ENCODE peak calls at places on chromosomes 7 and 10, in seven cellular contexts. One of them, this sample, is unnamed.

GRCh38 chr10:88991900-88992237 is 1.3 kb downstream of the FAS start:
- DNase-seq in psoas muscle: no peak
- DNase-seq in cardiac fibroblast: no peak
- DNase-seq in PC-9: no peak
- DNase-seq in cardiac muscle cell: no peak
- DNase-seq in dorsolateral prefrontal cortex: no peak
- DNase-seq in mesothelial cell of epicardium: no peak
- DNase-seq in this sample: no peak

GRCh38 chr7:31550432-31550831 is 36.5 kb downstream of the ITPRID1 start:
- DNase-seq in PC-9: no peak
- DNase-seq in psoas muscle: no peak
- DNase-seq in cardiac muscle cell: no peak
- DNase-seq in mesothelial cell of epicardium: no peak
- DNase-seq in cardiac fibroblast: no peak
- DNase-seq in dorsolateral prefrontal cortex: no peak
- DNase-seq in this sample: no peak

GRCh38 chr7:112097524-112097923 is 108.7 kb downstream of the DOCK4 start:
- DNase-seq in cardiac fibroblast: no peak
- DNase-seq in cardiac muscle cell: no peak
- DNase-seq in dorsolateral prefrontal cortex: no peak
- DNase-seq in psoas muscle: no peak
- DNase-seq in mesothelial cell of epicardium: no peak
- DNase-seq in PC-9: no peak
- DNase-seq in this sample: no peak

GRCh38 chr7:131637846-131638245 is 81.4 kb upstream of the PODXL start:
- DNase-seq in dorsolateral prefrontal cortex: no peak
- DNase-seq in cardiac fibroblast: no peak
- DNase-seq in PC-9: no peak
- DNase-seq in mesothelial cell of epicardium: no peak
- DNase-seq in cardiac muscle cell: no peak
- DNase-seq in psoas muscle: no peak
- DNase-seq in this sample: no peak

GRCh38 chr7:39746162-39746782 is 122.9 kb downstream of the RALA start:
- DNase-seq in dorsolateral prefrontal cortex: peak; percentile 50
- DNase-seq in cardiac fibroblast: peak; percentile 90
- DNase-seq in cardiac muscle cell: peak; percentile 76
- DNase-seq in mesothelial cell of epicardium: peak; percentile 32
- DNase-seq in psoas muscle: peak; percentile 74
- DNase-seq in PC-9: peak; percentile 73
- DNase-seq in this sample: peak; percentile 60

GRCh38 chr10:7035111-7035761 is 375.6 kb downstream of the SFMBT2 start:
- DNase-seq in cardiac muscle cell: no peak
- DNase-seq in PC-9: no peak
- DNase-seq in cardiac fibroblast: no peak
- DNase-seq in psoas muscle: no peak
- DNase-seq in dorsolateral prefrontal cortex: no peak
- DNase-seq in mesothelial cell of epicardium: no peak
- DNase-seq in this sample: no peak

GRCh38 chr7:158525648-158526484 is 61.8 kb downstream of the PTPRN2 start:
- DNase-seq in psoas muscle: no peak
- DNase-seq in cardiac fibroblast: no peak
- DNase-seq in mesothelial cell of epicardium: no peak
- DNase-seq in PC-9: no peak
- DNase-seq in dorsolateral prefrontal cortex: no peak
- DNase-seq in cardiac muscle cell: no peak
- DNase-seq in this sample: no peak

GRCh38 chr7:53218730-53219504 is 183.5 kb downstream of the POM121L12 start:
- DNase-seq in cardiac muscle cell: peak; percentile 45
- DNase-seq in PC-9: no peak
- DNase-seq in dorsolateral prefrontal cortex: no peak
- DNase-seq in mesothelial cell of epicardium: no peak
- DNase-seq in psoas muscle: no peak
- DNase-seq in cardiac fibroblast: no peak
- DNase-seq in this sample: no peak

GRCh38 chr7:156096806-156097538 is 284.7 kb upstream of the SHH start:
- DNase-seq in mesothelial cell of epicardium: no peak
- DNase-seq in cardiac muscle cell: no peak
- DNase-seq in dorsolateral prefrontal cortex: no peak
- DNase-seq in cardiac fibroblast: no peak
- DNase-seq in PC-9: no peak
- DNase-seq in psoas muscle: no peak
- DNase-seq in this sample: no peak

GRCh38 chr10:29535012-29535777 is 99.6 kb downstream of the SVIL start:
- DNase-seq in cardiac fibroblast: peak; percentile 77
- DNase-seq in mesothelial cell of epicardium: no peak
- DNase-seq in cardiac muscle cell: peak; percentile 58
- DNase-seq in PC-9: peak; percentile 69
- DNase-seq in dorsolateral prefrontal cortex: peak; percentile 50
- DNase-seq in psoas muscle: peak; percentile 60
- DNase-seq in this sample: peak; percentile 70
- TF ChIP-seq CTCF in cardiac fibroblast: peak; percentile 95
- TF ChIP-seq CTCF in mesothelial cell of epicardium: peak; percentile 46
- TF ChIP-seq CTCF in cardiac muscle cell: peak; percentile 98
- TF ChIP-seq CTCF in PC-9: peak; percentile 25
- TF ChIP-seq CTCF in dorsolateral prefrontal cortex: peak; percentile 66
- TF ChIP-seq CTCF in psoas muscle: peak; percentile 57
- TF ChIP-seq CTCF in this sample: peak; percentile 92

DNA sequence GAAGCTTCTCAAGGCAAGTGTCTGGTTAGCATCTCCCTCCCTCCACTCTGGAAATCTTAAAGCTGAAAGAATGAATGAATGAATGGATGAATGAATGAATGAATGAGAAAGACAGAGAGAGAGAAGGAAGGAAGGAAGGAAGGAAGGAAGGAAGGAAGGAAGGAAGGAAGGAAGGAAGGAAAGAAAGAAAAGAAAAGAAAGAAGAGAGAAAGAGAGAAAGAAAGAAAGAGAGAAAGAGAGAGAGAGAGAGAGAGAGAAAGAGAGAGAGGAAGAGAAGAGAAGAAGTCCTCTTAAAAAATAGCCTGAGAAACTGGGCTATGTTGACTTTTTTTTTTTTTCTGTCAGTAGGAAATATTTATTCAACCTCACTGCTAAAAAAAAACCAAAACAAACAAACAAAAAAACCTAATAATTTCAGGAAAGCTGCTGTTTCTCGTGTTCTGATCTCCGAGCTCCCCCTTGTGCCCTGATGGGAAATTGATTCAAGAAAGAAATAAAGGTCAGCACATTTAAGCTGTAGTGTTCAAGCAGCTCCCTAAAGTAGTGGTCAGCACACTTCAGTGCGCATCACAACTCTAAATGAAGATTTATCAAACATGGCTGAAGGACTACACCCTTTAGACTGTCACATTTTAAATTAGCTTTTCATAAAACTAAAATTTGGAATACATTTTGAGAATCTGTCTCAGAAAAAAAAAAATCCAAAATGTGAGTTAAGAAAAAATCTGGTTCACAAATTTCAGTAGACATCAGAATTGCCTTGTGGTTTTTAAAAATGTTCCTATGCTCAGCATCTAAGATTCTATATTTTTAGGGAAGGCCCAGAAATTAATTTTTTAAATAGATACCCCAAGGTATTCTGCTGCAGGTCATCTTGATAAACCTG is 154.3 kb downstream of the ELAPOR2 start:
- DNase-seq in mesothelial cell of epicardium: no peak
- DNase-seq in psoas muscle: no peak
- DNase-seq in cardiac fibroblast: peak; percentile 45
- DNase-seq in dorsolateral prefrontal cortex: no peak
- DNase-seq in PC-9: peak; percentile 24
- DNase-seq in cardiac muscle cell: no peak
- DNase-seq in this sample: no peak
- TF ChIP-seq CTCF in mesothelial cell of epicardium: no peak
- TF ChIP-seq CTCF in psoas muscle: peak; percentile 31
- TF ChIP-seq CTCF in cardiac fibroblast: peak; percentile 70
- TF ChIP-seq CTCF in dorsolateral prefrontal cortex: peak; percentile 71
- TF ChIP-seq CTCF in PC-9: peak; percentile 80
- TF ChIP-seq CTCF in cardiac muscle cell: peak; percentile 62
- TF ChIP-seq CTCF in this sample: peak; percentile 72

GRCh38 chr10:13830385-13830784 is 243.6 kb downstream of the PRPF18 start:
- DNase-seq in psoas muscle: no peak
- DNase-seq in cardiac muscle cell: no peak
- DNase-seq in cardiac fibroblast: no peak
- DNase-seq in mesothelial cell of epicardium: no peak
- DNase-seq in dorsolateral prefrontal cortex: no peak
- DNase-seq in PC-9: no peak
- DNase-seq in this sample: no peak
- TF ChIP-seq CTCF in psoas muscle: no peak
- TF ChIP-seq CTCF in cardiac muscle cell: no peak
- TF ChIP-seq CTCF in cardiac fibroblast: no peak
- TF ChIP-seq CTCF in mesothelial cell of epicardium: no peak
- TF ChIP-seq CTCF in dorsolateral prefrontal cortex: no peak
- TF ChIP-seq CTCF in PC-9: no peak
- TF ChIP-seq CTCF in this sample: no peak

GRCh38 chr7:140231779-140232491 is 55.2 kb upstream of the KDM7A start:
- DNase-seq in cardiac muscle cell: no peak
- DNase-seq in PC-9: no peak
- DNase-seq in psoas muscle: no peak
- DNase-seq in dorsolateral prefrontal cortex: no peak
- DNase-seq in cardiac fibroblast: no peak
- DNase-seq in mesothelial cell of epicardium: no peak
- DNase-seq in this sample: no peak
- TF ChIP-seq CTCF in cardiac muscle cell: peak; percentile 3
- TF ChIP-seq CTCF in PC-9: no peak
- TF ChIP-seq CTCF in psoas muscle: no peak
- TF ChIP-seq CTCF in dorsolateral prefrontal cortex: no peak
- TF ChIP-seq CTCF in cardiac fibroblast: no peak
- TF ChIP-seq CTCF in mesothelial cell of epicardium: no peak
- TF ChIP-seq CTCF in this sample: no peak

GRCh38 chr10:83984256-83984640 is 155.1 kb upstream of the GHITM start:
- DNase-seq in cardiac fibroblast: no peak
- DNase-seq in mesothelial cell of epicardium: no peak
- DNase-seq in psoas muscle: no peak
- DNase-seq in PC-9: no peak
- DNase-seq in dorsolateral prefrontal cortex: no peak
- DNase-seq in cardiac muscle cell: no peak
- DNase-seq in this sample: no peak
- TF ChIP-seq CTCF in cardiac fibroblast: no peak
- TF ChIP-seq CTCF in mesothelial cell of epicardium: no peak
- TF ChIP-seq CTCF in psoas muscle: no peak
- TF ChIP-seq CTCF in PC-9: no peak
- TF ChIP-seq CTCF in dorsolateral prefrontal cortex: no peak
- TF ChIP-seq CTCF in cardiac muscle cell: no peak
- TF ChIP-seq CTCF in this sample: no peak

GRCh38 chr7:95190515-95190914 is 133.8 kb downstream of the PON1 start:
- DNase-seq in PC-9: no peak
- DNase-seq in cardiac fibroblast: no peak
- DNase-seq in psoas muscle: no peak
- DNase-seq in mesothelial cell of epicardium: no peak
- DNase-seq in cardiac muscle cell: no peak
- DNase-seq in dorsolateral prefrontal cortex: no peak
- DNase-seq in this sample: no peak
- TF ChIP-seq CTCF in PC-9: no peak
- TF ChIP-seq CTCF in cardiac fibroblast: peak; percentile 2
- TF ChIP-seq CTCF in psoas muscle: no peak
- TF ChIP-seq CTCF in mesothelial cell of epicardium: no peak
- TF ChIP-seq CTCF in cardiac muscle cell: peak; percentile 9
- TF ChIP-seq CTCF in dorsolateral prefrontal cortex: no peak
- TF ChIP-seq CTCF in this sample: peak; percentile 14

DNA sequence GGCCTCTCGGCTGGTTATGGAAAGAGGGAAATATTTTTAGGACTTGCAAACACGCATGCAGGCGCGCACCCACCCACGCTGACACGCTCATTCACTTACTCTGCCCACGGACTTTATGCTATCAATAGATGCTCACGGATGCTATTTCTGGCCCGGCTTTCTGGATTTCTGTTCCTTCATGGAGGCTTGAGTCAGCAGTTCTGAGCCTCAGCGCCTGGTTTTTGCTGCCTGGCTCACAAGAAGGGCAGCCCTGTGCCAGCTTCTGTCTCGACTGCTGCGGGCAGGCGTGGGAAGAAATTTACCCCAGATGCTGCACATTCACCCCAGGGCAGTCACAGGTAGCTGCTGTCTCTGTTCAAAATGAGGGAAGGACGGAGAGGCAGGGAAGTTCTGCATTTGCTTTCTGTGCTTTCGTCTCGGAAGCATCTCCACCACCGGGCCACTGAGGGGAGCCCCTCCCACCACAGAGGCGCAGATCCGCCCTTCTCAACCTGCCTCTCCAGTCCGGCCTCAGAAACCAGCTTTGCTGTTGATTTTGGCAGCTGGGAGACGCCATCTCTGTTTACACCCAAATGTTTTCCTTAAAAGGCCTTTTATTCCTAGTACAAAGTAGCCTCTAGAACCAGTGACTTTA is 116.2 kb upstream of the BTBD16 start:
- DNase-seq in psoas muscle: peak; percentile 44
- DNase-seq in cardiac fibroblast: peak; percentile 71
- DNase-seq in mesothelial cell of epicardium: no peak
- DNase-seq in cardiac muscle cell: peak; percentile 42
- DNase-seq in dorsolateral prefrontal cortex: peak; percentile 37
- DNase-seq in PC-9: no peak
- DNase-seq in this sample: peak; percentile 59
- TF ChIP-seq CTCF in psoas muscle: no peak
- TF ChIP-seq CTCF in cardiac fibroblast: no peak
- TF ChIP-seq CTCF in mesothelial cell of epicardium: no peak
- TF ChIP-seq CTCF in cardiac muscle cell: no peak
- TF ChIP-seq CTCF in dorsolateral prefrontal cortex: no peak
- TF ChIP-seq CTCF in PC-9: no peak
- TF ChIP-seq CTCF in this sample: no peak

DNA sequence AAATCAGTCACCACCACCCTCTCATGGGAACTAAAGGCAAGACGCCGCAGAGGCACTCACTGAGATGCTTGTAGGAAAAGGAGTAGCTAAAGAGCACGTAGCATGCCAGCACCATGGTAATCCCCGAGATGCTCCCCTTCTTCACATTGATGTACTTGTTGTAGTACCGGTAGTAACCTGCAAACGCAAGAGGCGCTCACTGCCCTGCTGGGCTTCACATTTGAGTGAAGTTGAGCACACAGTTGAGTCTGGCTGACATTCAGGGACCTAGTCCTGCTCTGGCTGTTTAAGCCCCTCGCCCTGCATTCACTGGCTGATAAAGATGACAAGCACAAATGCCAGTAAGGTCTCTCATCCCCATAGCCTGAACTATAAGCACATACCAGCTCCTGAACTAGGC is 6.9 kb downstream of the ATP5MF start:
- DNase-seq in psoas muscle: no peak
- DNase-seq in cardiac fibroblast: peak; percentile 23
- DNase-seq in dorsolateral prefrontal cortex: no peak
- DNase-seq in mesothelial cell of epicardium: no peak
- DNase-seq in PC-9: no peak
- DNase-seq in cardiac muscle cell: no peak
- DNase-seq in this sample: no peak
- TF ChIP-seq CTCF in psoas muscle: peak; percentile 13
- TF ChIP-seq CTCF in cardiac fibroblast: peak; percentile 33
- TF ChIP-seq CTCF in dorsolateral prefrontal cortex: no peak
- TF ChIP-seq CTCF in mesothelial cell of epicardium: peak; percentile 43
- TF ChIP-seq CTCF in PC-9: peak; percentile 59
- TF ChIP-seq CTCF in cardiac muscle cell: peak; percentile 23
- TF ChIP-seq CTCF in this sample: no peak

DNA sequence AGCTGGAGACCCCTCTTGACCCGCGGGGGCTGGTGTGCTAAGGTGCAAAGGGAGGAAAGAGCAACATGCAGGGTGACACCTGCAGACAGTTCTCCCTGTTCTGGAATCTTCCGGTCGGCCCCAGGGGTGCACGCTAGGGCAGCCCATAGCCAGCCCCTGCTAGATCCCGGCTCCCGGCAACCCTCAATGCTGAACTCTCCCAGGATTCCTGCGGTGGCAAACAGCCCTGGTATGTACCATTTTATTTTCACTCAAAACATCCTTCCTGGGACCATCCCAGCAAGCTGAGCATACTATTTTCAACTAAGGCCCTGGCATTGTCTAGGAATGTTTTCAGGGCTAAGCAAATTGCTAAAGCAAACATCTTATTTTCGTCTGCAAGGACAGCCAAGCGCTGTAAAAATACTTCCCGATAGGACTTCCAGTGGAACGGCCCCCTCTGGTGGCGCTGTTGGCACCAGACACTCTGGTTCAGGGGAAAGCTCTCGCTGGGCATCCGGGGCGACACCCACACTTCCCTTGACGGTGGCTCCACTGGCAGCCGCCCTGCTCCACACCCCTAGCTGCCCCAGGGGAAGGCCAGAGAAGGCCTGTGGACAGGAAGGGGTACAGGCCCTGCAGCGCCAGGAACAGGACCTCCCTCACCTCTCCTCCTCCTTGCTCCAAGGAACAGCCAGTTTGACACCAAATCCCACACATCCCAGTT is 99.4 kb downstream of the CTBP2 start:
- DNase-seq in mesothelial cell of epicardium: peak; percentile 61
- DNase-seq in dorsolateral prefrontal cortex: peak; percentile 84
- DNase-seq in cardiac fibroblast: peak; percentile 87
- DNase-seq in PC-9: peak; percentile 67
- DNase-seq in cardiac muscle cell: peak; percentile 78
- DNase-seq in psoas muscle: peak; percentile 84
- DNase-seq in this sample: peak; percentile 71
- TF ChIP-seq CTCF in mesothelial cell of epicardium: peak; percentile 72
- TF ChIP-seq CTCF in dorsolateral prefrontal cortex: peak; percentile 94
- TF ChIP-seq CTCF in cardiac fibroblast: peak; percentile 82
- TF ChIP-seq CTCF in PC-9: peak; percentile 53
- TF ChIP-seq CTCF in cardiac muscle cell: peak; percentile 84
- TF ChIP-seq CTCF in psoas muscle: peak; percentile 86
- TF ChIP-seq CTCF in this sample: peak; percentile 89

This sample was measured in AG09319.